ENCODE peak calls at places on chromosome 5, in nine cellular contexts. G is activated gamma-delta T cell treated with anti-CD3 and anti-CD28 coated beads, Interleukin-2, amount 50 U/mL, for 16 hours; U is neural crest cell; K is iPS-NIHi11; F is NCI-H2081 treated with DMSO at 0.1 percent for 48 hours; N is body of pancreas; Y is CD4-positive, alpha-beta memory T cell; V is endothelial cell; P is CD4-positive, alpha-beta T cell. J is an unnamed sample.

GRCh38 chr5:77999013-77999798 is 223.1 kb upstream of the TBCA start:
- DNase-seq in G (no peak), U (no peak), K (no peak), F (no peak), N (no peak), Y (no peak), V (no peak), P (no peak), J (no peak)

GRCh38 chr5:1101991-1102713 is 9.7 kb downstream of the SLC12A7 start:
- DNase-seq in G (no peak), U (peak; percentile 42), K (peak; percentile 65), F (no peak), N (no peak), Y (no peak), V (no peak), P (no peak), J (peak; percentile 69)

GRCh38 chr5:172886974-172887491 is 53.0 kb downstream of the ERGIC1 start:
- DNase-seq in G (no peak), U (no peak), K (no peak), F (no peak), N (peak; percentile 67), Y (no peak), V (no peak), P (no peak), J (peak; percentile 64)

GRCh38 chr5:172453206-172453985 is 929 bp downstream of the SH3PXD2B start:
- DNase-seq in G (no peak), U (peak; percentile 59), K (peak; percentile 53), F (no peak), N (peak; percentile 65), Y (no peak), V (peak; percentile 63), P (no peak), J (peak; percentile 89)

GRCh38 chr5:125584119-125584518 is 837.7 kb upstream of the ZNF608 start:
- DNase-seq in G (no peak), U (no peak), K (no peak), F (no peak), N (no peak), Y (no peak), V (no peak), P (no peak), J (no peak)

GRCh38 chr5:54531536-54531935 is 14.0 kb downstream of the SNX18 start:
- DNase-seq in G (no peak), U (no peak), K (no peak), F (no peak), N (no peak), Y (no peak), V (no peak), P (no peak), J (no peak)

GRCh38 chr5:153491408-153491807 is 938 bp downstream of the GRIA1 start:
- DNase-seq in G (no peak), U (no peak), K (no peak), F (no peak), N (no peak), Y (no peak), V (no peak), P (no peak), J (no peak)

GRCh38 chr5:173800340-173800739 is 87.8 kb upstream of the CPEB4 start:
- DNase-seq in G (no peak), U (no peak), K (no peak), F (no peak), N (no peak), Y (no peak), V (no peak), P (no peak), J (no peak)

GRCh38 chr5:181024245-181025029 is 15.6 kb upstream of the BTNL9 start:
- DNase-seq in G (no peak), U (no peak), K (no peak), F (no peak), N (peak; percentile 64), Y (no peak), V (no peak), P (no peak), J (no peak)

GRCh38 chr5:322281-322941 is 897 bp downstream of the AHRR start:
- DNase-seq in G (no peak), U (no peak), K (no peak), F (no peak), N (no peak), Y (no peak), V (no peak), P (no peak), J (no peak)

GRCh38 chr5:55821731-55822512 is 29.2 kb upstream of the IL31RA start:
- DNase-seq in G (no peak), U (peak; percentile 8), K (peak; percentile 58), F (no peak), N (peak; percentile 61), Y (peak; percentile 8), V (peak; percentile 30), P (peak; percentile 3), J (peak; percentile 40)

GRCh38 chr5:72015103-72015548 is 92.1 kb upstream of the MAP1B start:
- DNase-seq in G (no peak), U (no peak), K (no peak), F (no peak), N (peak; percentile 53), Y (no peak), V (no peak), P (no peak), J (peak; percentile 58)

GRCh38 chr5:2752875-2753435 is 1.5 kb upstream of the IRX2 start:
- DNase-seq in G (no peak), U (no peak), K (no peak), F (no peak), N (no peak), Y (no peak), V (no peak), P (no peak), J (peak; percentile 28)

GRCh38 chr5:27267209-27267824 is 228.9 kb upstream of the CDH9 start:
- DNase-seq in G (no peak), U (no peak), K (no peak), F (no peak), N (no peak), Y (no peak), V (no peak), P (no peak), J (no peak)

GRCh38 chr5:179219661-179220620 is 125.3 kb downstream of the ADAMTS2 start:
- DNase-seq in G (no peak), U (no peak), K (no peak), F (no peak), N (no peak), Y (no peak), V (no peak), P (no peak), J (no peak)

GRCh38 chr5:150650713-150651000 is 10.2 kb downstream of the SYNPO start:
- DNase-seq in G (no peak), U (no peak), K (no peak), F (no peak), N (no peak), Y (no peak), V (no peak), P (no peak), J (no peak)

GRCh38 chr5:133873936-133874585 is 94.4 kb downstream of the C5orf15 start:
- DNase-seq in G (no peak), U (no peak), K (no peak), F (no peak), N (no peak), Y (no peak), V (no peak), P (no peak), J (no peak)

GRCh38 chr5:135391123-135391868 is 7.7 kb downstream of the MACROH2A1 start:
- DNase-seq in G (no peak), U (no peak), K (no peak), F (no peak), N (no peak), Y (no peak), V (no peak), P (no peak), J (no peak)

GRCh38 chr5:115594343-115595047 is 7.8 kb downstream of the TICAM2 start:
- DNase-seq in G (no peak), U (no peak), K (no peak), F (no peak), N (no peak), Y (no peak), V (no peak), P (no peak), J (no peak)

GRCh38 chr5:77882670-77883257 is 106.6 kb upstream of the TBCA start:
- DNase-seq in G (no peak), U (no peak), K (no peak), F (no peak), N (no peak), Y (no peak), V (no peak), P (no peak), J (no peak)

GRCh38 chr5:16889972-16890519 is 46.0 kb downstream of the MYO10 start:
- DNase-seq in G (no peak), U (no peak), K (no peak), F (no peak), N (no peak), Y (no peak), V (no peak), P (no peak), J (no peak)

GRCh38 chr5:133744030-133744645 is 131.8 kb upstream of the FSTL4 start:
- DNase-seq in G (no peak), U (no peak), K (no peak), F (no peak), N (no peak), Y (no peak), V (no peak), P (no peak), J (no peak)

GRCh38 chr5:179679014-179679674 is 1.7 kb downstream of the CBY3 start:
- DNase-seq in G (peak; percentile 50), U (peak; percentile 58), K (peak; percentile 71), F (no peak), N (peak; percentile 75), Y (peak; percentile 55), V (peak; percentile 69), P (peak; percentile 64), J (peak; percentile 36)

GRCh38 chr5:138465288-138466057 is at the start of gene EGR1:
- DNase-seq in G (peak; percentile 88), U (peak; percentile 88), K (peak; percentile 84), F (no peak), N (peak; percentile 95), Y (peak; percentile 97), V (peak; percentile 67), P (peak; percentile 93), J (peak; percentile 96)

GRCh38 chr5:107873877-107874276 is 203.1 kb upstream of the EFNA5 start:
- DNase-seq in G (no peak), U (no peak), K (no peak), F (peak; percentile 27), N (no peak), Y (no peak), V (no peak), P (no peak), J (no peak)

GRCh38 chr5:84885479-84886258 is 501.0 kb upstream of the EDIL3 start:
- DNase-seq in G (no peak), U (no peak), K (no peak), F (no peak), N (no peak), Y (no peak), V (no peak), P (no peak), J (peak; percentile 35)

GRCh38 chr5:142426129-142426641 is 101.4 kb upstream of the SPRY4 start:
- DNase-seq in G (peak; percentile 28), U (no peak), K (no peak), F (no peak), N (peak; percentile 28), Y (peak; percentile 76), V (peak; percentile 23), P (peak; percentile 31), J (no peak)

GRCh38 chr5:139752506-139753350 is 42.9 kb upstream of the PSD2 start:
- DNase-seq in G (no peak), U (no peak), K (no peak), F (no peak), N (no peak), Y (no peak), V (no peak), P (no peak), J (no peak)

GRCh38 chr5:55187370-55187769 is 14.4 kb upstream of the CDC20B start:
- DNase-seq in G (no peak), U (no peak), K (peak; percentile 48), F (no peak), N (no peak), Y (no peak), V (no peak), P (no peak), J (peak; percentile 9)

GRCh38 chr5:124658867-124659557 is 87.4 kb downstream of the ZNF608 start:
- DNase-seq in G (no peak), U (no peak), K (no peak), F (no peak), N (no peak), Y (no peak), V (no peak), P (no peak), J (no peak)

GRCh38 chr5:128121679-128122078 is 38.1 kb downstream of the SLC12A2 start:
- DNase-seq in G (no peak), U (no peak), K (peak; percentile 11), F (no peak), N (peak; percentile 71), Y (no peak), V (no peak), P (no peak), J (no peak)